ENCODE peak calls at places on chromosomes 5 and 9, in five cellular contexts. One of them, this sample, is unnamed.

GRCh38 chr5:5140051-5141010 is at the start of gene ADAMTS16:
- DNase-seq in K562: no peak
- DNase-seq in HepG2: no peak
- DNase-seq in A549: no peak
- DNase-seq in GM12878: no peak
- DNase-seq in this sample: peak

GRCh38 chr9:99437145-99437544 is 215.1 kb downstream of the SEC61B start:
- DNase-seq in K562: no peak
- DNase-seq in HepG2: no peak
- DNase-seq in A549: no peak
- DNase-seq in GM12878: no peak
- DNase-seq in this sample: no peak

GRCh38 chr9:95462419-95463121 is 54.2 kb downstream of the PTCH1 start:
- DNase-seq in K562: peak
- DNase-seq in HepG2: no peak
- DNase-seq in A549: no peak
- DNase-seq in GM12878: peak
- DNase-seq in this sample: peak

GRCh38 chr5:122311888-122312669 is at the start of gene SNCAIP:
- DNase-seq in K562: peak
- DNase-seq in HepG2: no peak
- DNase-seq in A549: peak
- DNase-seq in GM12878: no peak
- DNase-seq in this sample: peak

GRCh38 chr9:94920439-94920951 is 194.0 kb downstream of the AOPEP start:
- DNase-seq in K562: no peak
- DNase-seq in HepG2: no peak
- DNase-seq in A549: no peak
- DNase-seq in GM12878: no peak
- DNase-seq in this sample: no peak

GRCh38 chr9:130962418-130963316 is 23.6 kb upstream of the FIBCD1 start:
- DNase-seq in K562: peak
- DNase-seq in HepG2: no peak
- DNase-seq in A549: peak
- DNase-seq in GM12878: no peak
- DNase-seq in this sample: peak

GRCh38 chr5:103505581-103506305 is 56.8 kb downstream of the NUDT12 start:
- DNase-seq in K562: no peak
- DNase-seq in HepG2: no peak
- DNase-seq in A549: no peak
- DNase-seq in GM12878: no peak
- DNase-seq in this sample: no peak

GRCh38 chr9:129208191-129209091 is 30.4 kb upstream of the IER5L start:
- DNase-seq in K562: peak
- DNase-seq in HepG2: no peak
- DNase-seq in A549: no peak
- DNase-seq in GM12878: no peak
- DNase-seq in this sample: no peak

GRCh38 chr9:29798599-29798998 is 2225.3 kb upstream of the C9orf72 start:
- DNase-seq in K562: no peak
- DNase-seq in HepG2: no peak
- DNase-seq in A549: no peak
- DNase-seq in GM12878: no peak
- DNase-seq in this sample: no peak

GRCh38 chr9:32565967-32566366 is 7.0 kb downstream of the NDUFB6 start:
- DNase-seq in K562: no peak
- DNase-seq in HepG2: no peak
- DNase-seq in A549: no peak
- DNase-seq in GM12878: no peak
- DNase-seq in this sample: no peak
- TF ChIP-seq RFX5 in K562: no peak
- TF ChIP-seq RFX5 in HepG2: no peak
- TF ChIP-seq RFX5 in A549: no peak
- TF ChIP-seq RFX5 in GM12878: no peak
- TF ChIP-seq RFX5 in this sample: no peak

DNA sequence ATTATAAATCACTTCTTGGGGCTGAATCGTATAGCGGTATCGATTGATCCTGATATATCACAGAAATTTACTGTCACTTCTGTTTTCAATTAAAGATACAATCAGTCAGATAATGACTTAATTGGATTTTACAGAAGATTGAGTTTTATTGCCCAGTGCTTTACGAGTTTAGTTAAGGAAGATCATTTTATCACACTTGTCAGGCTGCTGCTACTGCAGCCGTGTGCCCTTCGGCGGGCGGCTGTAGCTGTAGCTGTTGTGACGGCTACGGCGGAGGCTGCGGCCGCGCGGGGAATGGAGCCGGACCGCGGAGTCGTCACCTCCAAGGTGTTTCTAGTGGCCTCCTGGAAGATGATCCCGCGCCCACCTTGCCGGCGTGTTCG is 7.2 kb upstream of the DMRT3 start:
- DNase-seq in K562: no peak
- DNase-seq in HepG2: no peak
- DNase-seq in A549: no peak
- DNase-seq in GM12878: no peak
- DNase-seq in this sample: peak
- H3K4me2 ChIP-seq in K562: no peak
- H3K4me2 ChIP-seq in HepG2: no peak
- H3K4me2 ChIP-seq in A549: no peak
- H3K4me2 ChIP-seq in GM12878: no peak
- H3K4me2 ChIP-seq in this sample: no peak

DNA sequence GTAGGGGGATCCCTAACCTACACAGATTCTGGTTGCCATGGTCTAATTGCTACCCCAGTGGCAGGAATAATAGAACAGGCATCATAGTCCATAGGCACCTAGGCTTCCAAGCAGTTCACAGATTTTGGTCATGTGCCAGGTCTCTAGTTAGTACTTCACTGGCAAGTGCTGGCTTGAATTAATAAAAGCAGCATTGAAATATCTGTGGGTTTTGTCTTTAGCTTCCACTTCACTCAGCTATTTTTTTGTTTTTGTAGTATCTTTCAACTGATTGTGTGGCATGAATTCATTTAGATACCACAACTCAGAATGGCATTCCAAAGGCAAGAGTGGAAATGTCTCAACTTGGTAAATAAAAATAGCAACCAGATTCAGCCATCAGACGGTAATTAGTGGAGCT is 27.9 kb upstream of the ITGA2 start:
- DNase-seq in K562: no peak
- DNase-seq in HepG2: no peak
- DNase-seq in A549: no peak
- DNase-seq in GM12878: no peak
- DNase-seq in this sample: no peak
- TF ChIP-seq REST in K562: no peak
- TF ChIP-seq REST in HepG2: no peak
- TF ChIP-seq REST in A549: no peak
- TF ChIP-seq REST in GM12878: no peak
- TF ChIP-seq REST in this sample: no peak

GRCh38 chr5:25119654-25120053 is 474.9 kb upstream of the CDH10 start:
- DNase-seq in K562: peak
- DNase-seq in HepG2: peak
- DNase-seq in A549: peak
- DNase-seq in GM12878: no peak
- DNase-seq in this sample: peak
- TF ChIP-seq RFX5 in K562: no peak
- TF ChIP-seq RFX5 in HepG2: no peak
- TF ChIP-seq RFX5 in A549: no peak
- TF ChIP-seq RFX5 in GM12878: no peak
- TF ChIP-seq RFX5 in this sample: no peak

DNA sequence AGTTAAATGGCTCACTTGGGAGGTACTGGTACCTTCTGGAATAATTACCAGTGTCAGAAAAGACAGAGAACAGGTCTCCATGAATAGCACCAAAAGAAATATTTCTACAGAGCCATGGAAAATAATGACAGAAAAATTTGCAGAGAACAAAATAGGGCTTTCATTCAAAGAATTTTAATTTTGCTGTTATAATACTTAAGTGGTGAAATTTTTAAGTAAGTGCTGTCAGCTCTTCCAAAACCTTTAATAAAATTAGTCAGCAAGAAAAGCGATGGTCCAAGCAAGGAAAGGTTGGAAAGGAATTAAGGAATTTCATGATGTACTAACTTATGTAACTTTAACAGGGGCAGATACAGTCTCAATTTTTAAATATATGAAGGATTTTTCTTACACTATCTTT is 359.2 kb downstream of the NR2F1-AS1 start:
- DNase-seq in K562: no peak
- DNase-seq in HepG2: no peak
- DNase-seq in A549: no peak
- DNase-seq in GM12878: no peak
- DNase-seq in this sample: no peak
- H3K4me2 ChIP-seq in K562: no peak
- H3K4me2 ChIP-seq in HepG2: no peak
- H3K4me2 ChIP-seq in A549: no peak
- H3K4me2 ChIP-seq in GM12878: no peak
- H3K4me2 ChIP-seq in this sample: no peak